ENCODE peak calls at places on chromosomes 3 and 15, in eight cellular contexts. M is astrocyte, Q is ovary, X is AG04450, N is left lung, D is endothelial cell of umbilical vein, S is right lobe of liver, C is right atrium auricular region. G is an unnamed sample. For H3K9me3, the result is how much of the 10 kb centered on the place peaks cover.

GRCh38 chr3:15428539-15428938 is 1.1 kb downstream of the EAF1 start:
- DNase-seq in M (peak), Q (no peak), X (no peak), N (no peak), D (peak), S (no peak), C (no peak), G (no peak)

GRCh38 chr3:41202834-41203345 is 3.6 kb downstream of the CTNNB1 start:
- DNase-seq in M (peak), Q (no peak), X (no peak), N (no peak), D (peak), S (no peak), C (no peak), G (no peak)

GRCh38 chr15:45913451-45913850 is 278.6 kb downstream of the SQOR start:
- DNase-seq in M (no peak), Q (no peak), X (no peak), N (no peak), D (no peak), S (no peak), C (no peak), G (no peak)

GRCh38 chr3:191244242-191244867 is 45.3 kb downstream of the OSTN start:
- DNase-seq in M (no peak), Q (no peak), X (no peak), N (no peak), D (peak), S (no peak), C (no peak), G (no peak)

GRCh38 chr15:69987492-69988482 is 109.9 kb downstream of the TLE3 start:
- DNase-seq in M (no peak), Q (no peak), X (no peak), N (no peak), D (no peak), S (no peak), C (no peak), G (no peak)

GRCh38 chr15:93152264-93152884 is 63.4 kb upstream of the RGMA start:
- DNase-seq in M (no peak), Q (no peak), X (no peak), N (no peak), D (no peak), S (no peak), C (no peak), G (no peak)

GRCh38 chr3:19471147-19471546 is 322.8 kb downstream of the KCNH8 start:
- DNase-seq in M (no peak), Q (no peak), X (no peak), N (no peak), D (no peak), S (no peak), C (no peak), G (no peak)

GRCh38 chr3:36993326-36994283 is at the start of gene MLH1:
- DNase-seq in M (peak), Q (peak), X (peak), N (peak), D (peak), S (peak), C (peak), G (peak)

GRCh38 chr3:71658131-71658530 is 67.1 kb downstream of the EIF4E3 start:
- DNase-seq in M (peak), Q (peak), X (no peak), N (peak), D (peak), S (peak), C (peak), G (peak)

GRCh38 chr3:193816656-193817311 is 223.8 kb downstream of the OPA1 start:
- DNase-seq in M (peak), Q (peak), X (peak), N (no peak), D (no peak), S (no peak), C (peak), G (peak)

GRCh38 chr3:172341482-172342059 is 106.7 kb downstream of the GHSR start:
- DNase-seq in M (peak), Q (no peak), X (no peak), N (no peak), D (peak), S (no peak), C (no peak), G (no peak)

GRCh38 chr3:176974303-176974702 is 223.0 kb downstream of the TBL1XR1 start:
- DNase-seq in M (no peak), Q (no peak), X (no peak), N (no peak), D (no peak), S (no peak), C (no peak), G (no peak)

GRCh38 chr3:143975549-143976152 is 4.0 kb downstream of the DIPK2A start:
- DNase-seq in M (peak), Q (no peak), X (peak), N (no peak), D (peak), S (no peak), C (no peak), G (peak)

GRCh38 chr15:45314960-45315359 is 62.9 kb downstream of the SLC28A2 start:
- DNase-seq in M (no peak), Q (no peak), X (no peak), N (no peak), D (no peak), S (no peak), C (no peak), G (peak)

GRCh38 chr3:14331273-14331672 is 71.1 kb upstream of the SLC6A6 start:
- DNase-seq in M (no peak), Q (no peak), X (no peak), N (no peak), D (no peak), S (no peak), C (no peak), G (no peak)

GRCh38 chr15:36361351-36361870 is 218.0 kb upstream of the CDIN1 start:
- DNase-seq in M (peak), Q (no peak), X (no peak), N (no peak), D (no peak), S (no peak), C (no peak), G (no peak)

GRCh38 chr3:67685499-67685898 is 31.1 kb upstream of the SUCLG2 start:
- DNase-seq in M (no peak), Q (no peak), X (no peak), N (no peak), D (no peak), S (no peak), C (no peak), G (no peak)

GRCh38 chr3:123781571-123782275 is 102.4 kb downstream of the MYLK start:
- DNase-seq in M (peak), Q (no peak), X (peak), N (no peak), D (no peak), S (no peak), C (no peak), G (no peak)

GRCh38 chr3:15007681-15008141 is 57.4 kb downstream of the MRPS25 start:
- DNase-seq in M (peak), Q (no peak), X (peak), N (no peak), D (no peak), S (no peak), C (no peak), G (peak)

GRCh38 chr15:54226455-54226854 is 248.2 kb downstream of the UNC13C start:
- DNase-seq in M (no peak), Q (no peak), X (no peak), N (peak), D (no peak), S (no peak), C (no peak), G (no peak)

GRCh38 chr3:185653949-185654757 is 68.1 kb downstream of the SENP2 start:
- DNase-seq in M (peak), Q (no peak), X (no peak), N (no peak), D (no peak), S (no peak), C (peak), G (no peak)

GRCh38 chr15:88465633-88466219 is 1.5 kb downstream of the MRPL46 start:
- DNase-seq in M (peak), Q (no peak), X (no peak), N (no peak), D (peak), S (peak), C (no peak), G (peak)

GRCh38 chr3:144636833-144637232 is 665.2 kb downstream of the DIPK2A start:
- DNase-seq in M (no peak), Q (no peak), X (no peak), N (no peak), D (no peak), S (no peak), C (no peak), G (no peak)

GRCh38 chr3:191238321-191238817 is 39.3 kb downstream of the OSTN start:
- DNase-seq in M (peak), Q (no peak), X (peak), N (no peak), D (peak), S (no peak), C (no peak), G (no peak)

GRCh38 chr3:104561324-104561723 is 805.4 kb upstream of the ALCAM start:
- DNase-seq in M (no peak), Q (no peak), X (no peak), N (no peak), D (no peak), S (no peak), C (no peak), G (no peak)

GRCh38 chr15:62483817-62484216 is 318.7 kb upstream of the C2CD4B start:
- DNase-seq in M (no peak), Q (peak), X (no peak), N (no peak), D (no peak), S (no peak), C (no peak), G (no peak)

GRCh38 chr3:46578973-46579755 is 13.1 kb upstream of the LRRC2 start:
- DNase-seq in M (no peak), Q (no peak), X (no peak), N (no peak), D (peak), S (no peak), C (no peak), G (no peak)

DNA sequence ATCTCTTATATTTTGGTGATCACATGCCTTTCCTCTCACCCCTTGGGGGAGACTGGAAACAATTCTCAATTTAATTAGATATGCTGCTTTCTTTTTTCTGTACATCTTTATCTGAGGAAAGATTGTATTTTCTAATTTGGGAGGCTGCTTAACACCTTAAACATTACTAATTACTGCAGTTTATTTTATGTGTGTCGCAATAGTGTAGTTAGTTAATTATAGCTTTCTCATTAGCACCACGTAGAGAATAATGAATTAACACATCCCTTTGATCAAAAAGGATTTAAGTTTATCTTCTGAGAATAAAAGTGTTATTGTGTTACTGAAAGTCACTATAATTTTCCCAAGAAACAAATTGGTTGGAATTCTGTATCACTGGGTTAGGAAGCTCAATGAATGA is 4.2 kb downstream of the CHL1 start:
- DNase-seq in M (no peak), Q (no peak), X (no peak), N (no peak), D (no peak), S (no peak), C (no peak), G (no peak)
- H3K9me3 ChIP-seq in M (under half), Q (under half), X (under half), N (under half), D (under half), S (under half), C (under half), G (under half)

GRCh38 chr3:134522541-134522940 is 36.7 kb downstream of the CEP63 start:
- DNase-seq in M (no peak), Q (no peak), X (no peak), N (no peak), D (no peak), S (no peak), C (no peak), G (no peak)
- H3K9me3 ChIP-seq in M (under half), Q (under half), X (under half), N (under half), D (under half), S (under half), C (under half), G (under half)

GRCh38 chr3:154274345-154274744 is 49.9 kb downstream of the DHX36 start:
- DNase-seq in M (no peak), Q (no peak), X (no peak), N (no peak), D (no peak), S (no peak), C (no peak), G (no peak)
- H3K9me3 ChIP-seq in M (under half), Q (under half), X (under half), N (under half), D (under half), S (under half), C (under half), G (under half)

GRCh38 chr15:41055706-41056105 is 60.4 kb downstream of the INO80 start:
- DNase-seq in M (no peak), Q (no peak), X (no peak), N (no peak), D (no peak), S (no peak), C (no peak), G (no peak)

GRCh38 chr15:41066516-41066915 is 49.6 kb downstream of the INO80 start:
- DNase-seq in M (no peak), Q (no peak), X (no peak), N (no peak), D (no peak), S (no peak), C (no peak), G (no peak)

GRCh38 chr15:41056810-41057209 is 59.3 kb downstream of the INO80 start:
- DNase-seq in M (no peak), Q (no peak), X (no peak), N (no peak), D (no peak), S (no peak), C (no peak), G (no peak)

GRCh38 chr15:41061667-41062066 is 54.4 kb downstream of the INO80 start:
- DNase-seq in M (no peak), Q (no peak), X (no peak), N (no peak), D (no peak), S (no peak), C (no peak), G (no peak)
- H3K9me3 ChIP-seq in M (under half), Q (under half), X (under half), N (under half), D (under half), S (under half), C (under half), G (under half)

DNA sequence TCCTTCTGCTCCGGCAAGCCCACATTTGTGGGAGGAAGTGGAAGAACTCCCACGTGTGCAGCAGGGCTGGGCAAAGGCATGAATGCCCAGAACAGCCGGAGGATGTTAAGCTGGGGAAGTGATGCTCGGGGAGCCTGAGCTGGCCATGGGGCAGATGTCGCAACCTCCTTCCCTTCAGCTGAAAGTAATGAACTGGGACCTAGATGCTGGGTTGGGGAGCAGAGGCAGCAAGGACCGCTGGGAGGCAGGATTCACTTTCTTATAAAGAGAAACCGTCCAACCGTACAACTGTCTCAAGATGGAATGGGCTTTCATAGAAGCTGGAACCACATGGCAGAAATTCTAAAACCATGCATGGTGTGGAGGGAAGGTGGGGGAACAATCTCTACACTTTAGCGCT is 290.9 kb downstream of the OCA2 start:
- DNase-seq in M (no peak), Q (no peak), X (no peak), N (no peak), D (no peak), S (no peak), C (no peak), G (no peak)
- H3K9me3 ChIP-seq in M (under half), Q (under half), X (under half), N (under half), D (under half), S (under half), C (under half), G (under half)

G was measured in adrenal gland.